ENCODE peak calls at places on chromosomes 7 and 10, in five cellular contexts. D is cardiac muscle cell, S is AG10803, U is lower lobe of right lung, T is transverse colon. Y is an unnamed sample.

GRCh38 chr7:45180084-45180986 is 22.7 kb downstream of the RAMP3 start:
- DNase-seq in S (no peak), U (peak; percentile 36), D (no peak), T (no peak), Y (no peak)

GRCh38 chr10:96370575-96371157 is 11.9 kb upstream of the OPALIN start:
- DNase-seq in T (peak; percentile 47), D (peak; percentile 61), U (no peak), S (peak; percentile 41), Y (peak; percentile 67)

GRCh38 chr7:79787623-79788022 is 334.2 kb upstream of the MAGI2 start:
- DNase-seq in D (peak; percentile 67), T (no peak), S (peak; percentile 73), U (no peak), Y (no peak)

GRCh38 chr10:60877777-60878120 is 66.2 kb downstream of the RHOBTB1 start:
- DNase-seq in S (no peak), D (no peak), U (no peak), T (no peak), Y (no peak)

GRCh38 chr10:35992107-35992506 is 350.0 kb upstream of the FZD8 start:
- DNase-seq in T (no peak), D (no peak), U (no peak), S (no peak), Y (no peak)

GRCh38 chr7:142556745-142557144 is 192.5 kb upstream of the PRSS1 start:
- DNase-seq in S (peak; percentile 100), U (no peak), T (peak; percentile 18), D (peak; percentile 96), Y (peak; percentile 42)

GRCh38 chr7:25894002-25894901 is 257.7 kb upstream of the NFE2L3 start:
- DNase-seq in D (peak; percentile 9), S (peak; percentile 1), T (peak; percentile 71), U (peak; percentile 49), Y (peak; percentile 24)

GRCh38 chr10:122981066-122981464 is 864 bp downstream of the PSTK start:
- DNase-seq in D (peak; percentile 54), T (no peak), S (peak; percentile 58), U (no peak), Y (no peak)

GRCh38 chr7:87220734-87221215 is 1.2 kb upstream of the TMEM243 start:
- DNase-seq in S (peak; percentile 15), D (peak; percentile 25), T (peak; percentile 28), U (no peak), Y (no peak)

GRCh38 chr7:5595545-5596045 is 172.0 kb upstream of the TNRC18 start:
- DNase-seq in U (no peak), D (no peak), T (no peak), S (peak; percentile 49), Y (no peak)

GRCh38 chr7:7790041-7790751 is 71.8 kb upstream of the RPA3 start:
- DNase-seq in S (peak; percentile 50), T (no peak), D (no peak), U (no peak), Y (no peak)

GRCh38 chr10:129706523-129706922 is 239.5 kb downstream of the MGMT start:
- DNase-seq in D (no peak), S (no peak), U (no peak), T (no peak), Y (no peak)

GRCh38 chr7:42414961-42415505 is 178.0 kb upstream of the GLI3 start:
- DNase-seq in U (no peak), T (no peak), D (peak; percentile 11), S (no peak), Y (no peak)

GRCh38 chr7:116809636-116810266 is 52.6 kb upstream of the CAPZA2 start:
- DNase-seq in T (no peak), U (no peak), D (peak; percentile 82), S (peak; percentile 75), Y (peak; percentile 30)

GRCh38 chr10:15140640-15141039 is 27.9 kb downstream of the NMT2 start:
- DNase-seq in T (no peak), S (no peak), U (no peak), D (no peak), Y (no peak)

GRCh38 chr10:10010397-10010796 is 1007.3 kb upstream of the CELF2 start:
- DNase-seq in T (no peak), S (no peak), D (no peak), U (no peak), Y (no peak)

GRCh38 chr7:105932835-105933477 is 30.1 kb upstream of the CDHR3 start:
- DNase-seq in T (peak; percentile 16), U (no peak), S (peak; percentile 99), D (peak; percentile 79), Y (no peak)

GRCh38 chr10:6669269-6669859 is 89.3 kb upstream of the PRKCQ start:
- DNase-seq in T (no peak), D (peak; percentile 73), U (no peak), S (peak; percentile 64), Y (peak; percentile 39)

GRCh38 chr10:5927306-5927705 is 37.3 kb downstream of the FBH1 start:
- DNase-seq in S (peak; percentile 90), T (no peak), D (no peak), U (no peak), Y (no peak)

GRCh38 chr7:150831851-150832250 is 20.5 kb upstream of the AOC1 start:
- DNase-seq in D (no peak), S (no peak), T (no peak), U (no peak), Y (no peak)

GRCh38 chr10:96716396-96716795 is 3.9 kb downstream of the PIK3AP1 start:
- DNase-seq in T (no peak), S (no peak), U (no peak), D (no peak), Y (no peak)

GRCh38 chr7:133510326-133511055 is 257.6 kb downstream of the EXOC4 start:
- DNase-seq in U (no peak), S (peak; percentile 4), D (peak; percentile 44), T (no peak), Y (no peak)

GRCh38 chr10:73785221-73785720 is at the start of gene ZSWIM8:
- DNase-seq in S (peak; percentile 96), U (peak; percentile 92), T (peak; percentile 88), D (peak; percentile 98), Y (peak; percentile 74)

GRCh38 chr7:1233328-1234048 is 816 bp downstream of the UNCX start:
- DNase-seq in D (no peak), S (no peak), U (no peak), T (no peak), Y (no peak)

GRCh38 chr10:7529638-7530037 is 118.8 kb upstream of the SFMBT2 start:
- DNase-seq in U (no peak), S (peak; percentile 12), T (no peak), D (peak; percentile 70), Y (peak; percentile 40)

GRCh38 chr7:79290841-79291497 is 162.5 kb downstream of the MAGI2 start:
- DNase-seq in D (peak; percentile 6), T (no peak), U (no peak), S (no peak), Y (no peak)

DNA sequence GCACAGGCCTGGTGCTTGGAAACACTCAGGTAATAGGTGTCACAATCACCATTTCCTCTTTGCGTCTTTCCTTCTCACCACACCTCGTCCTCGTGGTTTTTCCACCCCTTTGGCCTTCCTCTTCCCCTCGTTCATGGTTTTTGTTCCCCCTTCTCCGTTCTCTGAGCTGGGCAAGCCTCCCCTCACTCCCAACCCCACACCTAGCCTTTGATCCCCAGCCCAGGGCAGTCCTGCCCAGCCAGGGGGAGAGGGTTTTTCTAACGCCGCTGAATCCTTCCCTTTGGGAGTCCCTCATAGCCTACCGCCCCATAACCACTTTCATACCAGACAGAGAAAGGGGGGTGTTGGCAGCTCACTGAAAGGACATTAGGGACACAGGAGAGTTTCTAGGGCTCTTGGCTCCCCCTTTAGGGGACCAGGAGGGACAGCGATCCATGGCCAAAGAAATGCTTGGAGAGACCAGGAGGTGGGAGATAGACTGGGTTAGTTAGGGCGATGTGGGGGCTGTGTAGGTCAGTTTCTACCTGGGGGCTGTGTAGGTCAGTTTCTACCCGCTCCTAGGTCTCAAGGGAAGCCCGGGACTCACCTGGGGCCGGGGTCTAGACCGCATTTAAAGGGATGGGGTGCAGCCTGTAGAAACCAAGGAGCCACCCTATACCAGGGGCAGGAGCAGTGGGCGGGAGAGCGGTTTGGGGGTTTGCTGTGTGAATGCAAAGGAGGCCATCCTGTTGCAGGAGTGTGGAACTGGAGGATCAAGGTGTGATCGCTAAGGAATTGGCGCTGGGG is 1.4 kb downstream of the EPHB4 start:
- DNase-seq in T (no peak), D (peak; percentile 48), S (peak; percentile 63), U (no peak), Y (no peak)
- TF ChIP-seq CTCF in T (no peak), D (peak; percentile 40), S (peak; percentile 58), U (no peak), Y (no peak)

DNA sequence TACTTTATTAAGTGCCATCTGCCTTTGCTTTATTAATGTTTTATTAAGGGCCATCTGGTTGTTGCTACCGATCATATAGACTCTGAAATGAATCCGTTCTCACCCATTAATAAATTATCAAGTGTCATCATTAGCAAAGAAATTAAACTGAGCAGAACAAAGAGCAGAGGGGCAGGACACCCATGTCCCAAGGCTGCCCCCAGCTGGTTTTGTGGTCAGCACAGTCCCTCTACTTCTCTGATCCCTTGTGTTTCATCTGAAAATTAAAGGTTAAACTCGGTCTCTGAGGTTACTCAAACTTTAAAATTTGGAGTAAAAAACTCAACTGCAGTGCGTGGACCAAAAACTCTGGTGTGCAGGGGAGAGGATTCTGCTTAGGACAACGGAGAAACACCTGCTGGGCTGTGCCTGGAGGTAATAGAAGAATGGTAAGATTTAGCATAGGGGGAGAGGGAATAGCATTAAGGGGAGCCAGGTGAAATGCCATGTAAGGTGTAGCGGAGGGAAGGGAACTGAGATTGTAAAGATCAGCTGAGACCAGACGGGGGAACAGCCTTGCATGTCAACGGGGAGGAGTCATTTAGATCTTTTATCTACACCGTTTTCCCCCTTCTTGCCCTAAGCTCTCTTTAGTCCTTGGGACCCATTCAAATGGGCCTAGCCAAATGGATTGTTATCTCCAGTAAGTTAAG is 10.8 kb upstream of the GSDME start:
- DNase-seq in T (no peak), D (no peak), S (no peak), U (no peak), Y (no peak)
- TF ChIP-seq CTCF in T (no peak), D (no peak), S (peak; percentile 4), U (no peak), Y (no peak)

DNA sequence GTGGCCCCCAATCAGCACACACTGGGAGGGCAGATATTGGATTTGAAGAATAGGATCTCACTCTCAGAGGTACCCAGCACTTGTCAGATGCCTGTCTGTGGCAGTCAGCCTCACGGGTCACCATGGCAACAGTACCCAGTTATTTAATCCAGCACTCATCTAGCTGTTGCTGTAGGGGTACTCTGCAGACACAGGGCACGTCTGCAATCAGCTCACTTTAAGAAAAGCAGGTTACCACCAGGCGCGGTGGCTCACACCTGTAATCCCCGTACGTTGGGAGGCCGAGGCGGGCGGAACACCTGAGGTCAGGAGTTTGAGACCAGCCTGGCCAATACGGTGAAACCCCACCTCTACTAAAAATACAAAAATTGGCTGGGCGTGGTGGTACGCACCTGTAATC is 11.9 kb downstream of the SFXN4 start:
- DNase-seq in T (no peak), U (no peak), S (no peak), D (no peak), Y (no peak)
- TF ChIP-seq CTCF in T (no peak), U (no peak), S (no peak), D (no peak), Y (no peak)

DNA sequence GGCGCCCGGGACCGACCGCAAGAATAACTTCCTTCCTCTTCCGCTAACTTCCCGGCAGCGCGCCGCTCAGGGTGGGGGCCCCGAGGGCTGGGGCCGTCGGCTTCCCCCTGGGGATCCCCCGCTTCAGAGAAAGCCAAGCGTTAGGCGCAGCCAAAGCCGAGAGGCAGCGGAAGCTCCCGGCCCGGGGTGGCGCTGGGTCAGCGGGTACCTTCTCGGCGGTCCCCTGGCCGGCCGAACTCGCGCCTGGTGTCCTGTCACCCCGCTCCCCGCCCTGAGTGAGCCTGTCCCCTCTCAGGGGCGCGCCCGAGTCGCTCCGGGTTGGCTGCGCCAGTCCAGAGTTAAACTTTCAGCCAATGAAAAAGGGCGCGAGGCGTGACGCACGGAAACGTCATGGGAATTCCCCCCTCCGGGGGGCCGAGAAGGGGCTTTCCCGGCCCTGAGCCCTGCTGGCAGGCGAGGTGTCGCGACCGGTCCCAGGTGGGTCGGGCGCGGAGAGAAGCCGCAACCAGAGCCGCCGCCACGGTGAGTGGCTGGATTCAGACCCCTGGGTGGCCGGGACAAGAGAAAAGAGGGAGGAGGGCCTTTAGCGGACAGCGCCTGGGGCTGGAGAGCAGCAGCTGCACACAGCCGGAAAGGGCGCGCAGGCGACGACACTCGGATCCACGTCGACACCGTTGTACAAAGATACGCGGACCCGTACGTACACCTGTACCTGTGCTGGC is 1.3 kb upstream of the NFKB2 start:
- DNase-seq in S (peak; percentile 85), D (peak; percentile 95), T (peak; percentile 97), U (peak; percentile 95), Y (peak; percentile 85)
- TF ChIP-seq CTCF in S (peak; percentile 77), D (no peak), T (peak; percentile 98), U (peak; percentile 35), Y (peak; percentile 88)